ENCODE peak calls at places on chromosomes 6 and 20, in five cellular contexts. I is tibial nerve, L is cardiac muscle cell, Z is pancreas, K is glutamatergic neuron. Q is an unnamed sample.

GRCh38 chr20:3380228-3381070 is 27.0 kb downstream of the DNAAF9 start:
- DNase-seq in Z (no peak), K (no peak), I (no peak), L (no peak), Q (no peak)

GRCh38 chr6:106924699-106925523 is 49.6 kb downstream of the CD24 start:
- DNase-seq in K (no peak), Z (peak), L (no peak), I (no peak), Q (no peak)

GRCh38 chr20:62227977-62228958 is 8.2 kb upstream of the HRH3 start:
- DNase-seq in Z (no peak), I (no peak), L (no peak), K (no peak), Q (no peak)

GRCh38 chr6:136230219-136230980 is 19.7 kb downstream of the MTFR2 start:
- DNase-seq in K (no peak), L (no peak), I (no peak), Z (no peak), Q (no peak)

GRCh38 chr6:153146413-153146812 is 15.3 kb upstream of the RGS17 start:
- DNase-seq in L (no peak), K (no peak), I (no peak), Z (no peak), Q (no peak)

GRCh38 chr20:22763257-22763906 is 179.0 kb upstream of the FOXA2 start:
- DNase-seq in Z (no peak), K (no peak), I (no peak), L (peak), Q (no peak)

GRCh38 chr6:14681699-14682487 is 564.0 kb upstream of the JARID2 start:
- DNase-seq in Z (no peak), I (no peak), K (no peak), L (no peak), Q (no peak)

GRCh38 chr20:62828551-62829230 is 11.8 kb downstream of the COL9A3 start:
- DNase-seq in Z (peak), L (no peak), K (no peak), I (no peak), Q (no peak)

GRCh38 chr20:62020935-62021701 is 44.6 kb downstream of the TAF4 start:
- DNase-seq in Z (peak), K (peak), L (no peak), I (peak), Q (no peak)

GRCh38 chr6:3735029-3735605 is 16.4 kb downstream of the PXDC1 start:
- DNase-seq in L (no peak), I (no peak), Z (no peak), K (no peak), Q (no peak)

GRCh38 chr6:66496659-66497058 is 789.6 kb upstream of the EYS start:
- DNase-seq in L (peak), K (no peak), Z (no peak), I (no peak), Q (no peak)

GRCh38 chr6:169962604-169963469 is 211.4 kb downstream of the ERMARD start:
- DNase-seq in L (no peak), Z (no peak), K (no peak), I (no peak), Q (peak)

GRCh38 chr6:146981981-146982380 is 222.2 kb upstream of the STXBP5 start:
- DNase-seq in K (no peak), L (no peak), Z (no peak), I (no peak), Q (no peak)

GRCh38 chr6:30782425-30783014 is 38.2 kb upstream of the IER3 start:
- DNase-seq in K (no peak), Z (no peak), L (no peak), I (no peak), Q (no peak)

GRCh38 chr6:26550250-26550993 is 12.3 kb downstream of the HMGN4 start:
- DNase-seq in I (no peak), Z (peak), L (peak), K (peak), Q (peak)

GRCh38 chr6:105250523-105250922 is 70.7 kb upstream of the POPDC3 start:
- DNase-seq in I (no peak), K (no peak), L (no peak), Z (no peak), Q (no peak)

GRCh38 chr6:28474441-28475219 is 31.3 kb upstream of the ZSCAN23 start:
- DNase-seq in Z (no peak), L (peak), I (no peak), K (no peak), Q (no peak)

GRCh38 chr20:47546184-47547033 is 44.7 kb downstream of the NCOA3 start:
- DNase-seq in Z (no peak), L (no peak), I (no peak), K (no peak), Q (no peak)

GRCh38 chr6:70060680-70061079 is 194.3 kb downstream of the COL19A1 start:
- DNase-seq in I (no peak), L (no peak), K (no peak), Z (no peak), Q (no peak)

GRCh38 chr6:26305097-26305841 is 59.7 kb upstream of the BTN3A2 start:
- DNase-seq in Z (no peak), I (peak), L (peak), K (peak), Q (no peak)

GRCh38 chr20:49132995-49133451 is 55.1 kb downstream of the STAU1 start:
- DNase-seq in K (no peak), L (peak), Z (no peak), I (peak), Q (no peak)

GRCh38 chr6:4358414-4359107 is 223.2 kb upstream of the ECI2 start:
- DNase-seq in K (no peak), L (no peak), I (peak), Z (peak), Q (no peak)

GRCh38 chr20:3616250-3616649 is 46.9 kb downstream of the GFRA4 start:
- DNase-seq in I (no peak), K (no peak), Z (no peak), L (peak), Q (no peak)

GRCh38 chr6:41536884-41537347 is 9.3 kb upstream of the FOXP4 start:
- DNase-seq in L (no peak), Z (peak), I (no peak), K (no peak), Q (no peak)

GRCh38 chr6:139369568-139370046 is 4.8 kb downstream of the CITED2 start:
- DNase-seq in L (peak), K (no peak), Z (no peak), I (no peak), Q (no peak)
- TF ChIP-seq CTCF in L (peak), K (peak), Z (peak), I (peak), Q (peak)

GRCh38 chr6:117311310-117311709 is 46.0 kb downstream of the VGLL2 start:
- DNase-seq in I (no peak), K (no peak), Z (no peak), L (no peak), Q (no peak)

GRCh38 chr6:117317261-117317660 is 51.9 kb downstream of the VGLL2 start:
- DNase-seq in L (peak), K (no peak), Z (no peak), I (no peak), Q (no peak)
- TF ChIP-seq CTCF in L (peak), K (peak), Z (peak), I (no peak), Q (peak)

GRCh38 chr6:34510299-34510698 is 44.4 kb downstream of the PACSIN1 start:
- DNase-seq in Z (peak), I (no peak), L (no peak), K (no peak), Q (no peak)
- TF ChIP-seq CTCF in Z (no peak), I (no peak), L (no peak), K (no peak), Q (no peak)

GRCh38 chr6:126682440-126682839 is 342.5 kb downstream of the CENPW start:
- DNase-seq in I (no peak), Z (no peak), L (no peak), K (no peak), Q (no peak)

DNA sequence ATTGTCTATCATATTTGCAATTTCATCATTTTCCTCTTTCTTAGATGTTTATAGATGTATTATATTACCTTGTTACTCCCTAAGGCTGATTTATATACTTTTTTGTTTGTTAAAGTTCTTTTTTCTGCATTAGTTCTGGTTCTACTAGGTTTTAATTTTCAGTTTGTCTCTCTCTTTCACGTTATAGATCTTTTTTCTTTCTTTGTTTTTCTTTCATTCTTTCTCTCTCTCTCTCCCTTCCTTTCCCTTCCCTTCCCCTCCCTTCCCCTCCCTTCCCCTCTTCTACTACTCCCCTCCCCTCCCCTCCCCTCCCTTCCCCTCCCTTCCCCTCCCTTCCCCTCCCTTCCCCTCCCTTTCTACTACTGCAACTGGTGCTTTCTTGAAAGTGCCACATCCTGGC is 345.3 kb downstream of the CENPW start:
- DNase-seq in Z (no peak), K (no peak), L (no peak), I (no peak), Q (no peak)
- TF ChIP-seq CTCF in Z (no peak), K (no peak), L (no peak), I (no peak), Q (no peak)

GRCh38 chr6:111727798-111728197 is 122.1 kb upstream of the TRAF3IP2 start:
- DNase-seq in K (no peak), L (no peak), Z (no peak), I (no peak), Q (no peak)
- TF ChIP-seq CTCF in K (peak), L (peak), Z (peak), I (peak), Q (peak)

DNA sequence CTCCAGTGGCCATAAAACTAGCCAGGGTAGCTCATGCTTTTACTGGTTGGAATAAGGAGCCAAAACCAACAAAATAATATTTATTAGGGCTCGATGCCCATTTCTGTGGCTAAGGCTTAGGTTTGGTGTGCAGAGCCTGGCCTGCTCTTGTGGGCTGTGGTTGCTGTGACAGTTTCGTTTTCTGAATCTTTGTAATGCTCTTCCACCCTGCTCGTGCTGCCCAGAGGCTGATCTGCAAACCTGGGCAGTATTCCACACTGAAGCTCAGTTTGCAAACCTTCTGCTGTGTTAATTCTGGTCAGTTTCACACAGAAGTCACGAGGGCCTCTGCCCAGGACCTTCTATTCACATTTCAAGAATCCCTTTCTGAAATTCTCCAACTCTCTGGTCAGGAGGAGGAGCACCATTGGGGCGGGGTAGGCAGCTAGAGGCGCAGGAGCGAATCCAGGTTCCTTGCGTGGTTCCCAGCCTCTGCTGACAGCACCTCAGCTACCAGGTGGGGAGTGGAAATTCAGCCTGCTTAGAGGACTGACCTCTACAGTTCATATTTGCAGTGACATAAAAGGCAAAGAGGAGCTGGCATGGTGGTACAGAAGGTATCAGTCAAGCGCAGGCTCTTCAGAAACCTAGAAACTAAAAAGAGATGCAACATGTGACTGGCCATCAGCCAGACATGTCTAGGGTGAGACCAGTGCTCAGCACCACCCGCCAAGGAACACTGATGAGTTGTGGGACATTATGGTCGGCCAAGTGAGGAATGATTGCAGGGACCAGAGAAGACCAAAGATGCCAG is 14.3 kb upstream of the C20orf144 start:
- DNase-seq in K (no peak), I (no peak), L (no peak), Z (no peak), Q (no peak)
- TF ChIP-seq CTCF in K (no peak), I (no peak), L (no peak), Z (no peak), Q (no peak)

DNA sequence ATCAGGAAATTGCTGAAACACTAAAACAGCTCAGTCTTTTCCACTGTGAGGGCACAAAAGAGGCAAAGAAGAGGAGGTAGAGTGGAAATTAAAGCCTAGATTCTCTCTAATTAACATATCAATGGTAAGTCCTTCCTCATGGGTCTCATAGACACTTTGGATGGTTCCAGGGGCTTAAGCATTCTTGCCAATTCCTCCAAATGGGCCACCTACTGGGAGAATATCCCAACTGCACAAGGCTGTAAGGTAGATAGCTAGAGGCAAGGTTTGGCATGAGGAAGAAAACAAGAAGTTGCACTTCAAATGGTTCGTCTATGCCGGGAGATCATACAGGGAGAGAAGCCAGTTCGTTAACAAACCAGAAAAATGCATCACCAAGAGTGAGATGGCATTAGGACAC is 107.6 kb upstream of the KHDRBS2 start:
- DNase-seq in L (no peak), K (no peak), I (no peak), Z (no peak), Q (no peak)
- TF ChIP-seq CTCF in L (no peak), K (no peak), I (no peak), Z (no peak), Q (no peak)

GRCh38 chr6:162906479-162906878 is 178.7 kb downstream of the PACRG start:
- DNase-seq in K (no peak), L (no peak), I (no peak), Z (no peak), Q (no peak)

GRCh38 chr6:162913206-162913605 is 185.4 kb downstream of the PACRG start:
- DNase-seq in L (no peak), I (no peak), K (no peak), Z (no peak), Q (no peak)

GRCh38 chr6:162904069-162904663 is 176.4 kb downstream of the PACRG start:
- DNase-seq in L (no peak), I (no peak), Z (no peak), K (no peak), Q (no peak)

GRCh38 chr6:162907876-162908481 is 180.2 kb downstream of the PACRG start:
- DNase-seq in Z (no peak), L (no peak), K (no peak), I (no peak), Q (no peak)
- TF ChIP-seq CTCF in Z (peak), L (peak), K (peak), I (no peak), Q (peak)

GRCh38 chr20:36477475-36477874 is 63.8 kb upstream of the MYL9 start:
- DNase-seq in Z (no peak), I (no peak), L (no peak), K (no peak), Q (no peak)

GRCh38 chr20:36480456-36481048 is 60.8 kb upstream of the MYL9 start:
- DNase-seq in I (no peak), Z (no peak), L (no peak), K (no peak), Q (no peak)

GRCh38 chr20:36479938-36480337 is 61.4 kb upstream of the MYL9 start:
- DNase-seq in Z (no peak), L (no peak), K (no peak), I (no peak), Q (no peak)

GRCh38 chr20:36481380-36482043 is 59.8 kb upstream of the MYL9 start:
- DNase-seq in I (no peak), L (no peak), K (no peak), Z (no peak), Q (no peak)

GRCh38 chr20:36478137-36478905 is 63.0 kb upstream of the MYL9 start:
- DNase-seq in I (no peak), K (no peak), Z (no peak), L (no peak), Q (no peak)
- TF ChIP-seq CTCF in I (no peak), K (no peak), Z (no peak), L (no peak), Q (no peak)

GRCh38 chr6:73308712-73309533 is 45.2 kb downstream of the DPPA5 start:
- DNase-seq in L (peak), I (no peak), Z (no peak), K (no peak), Q (no peak)
- TF ChIP-seq CTCF in L (peak), I (no peak), Z (no peak), K (no peak), Q (no peak)

Q was measured in mesothelial cell of epicardium.